ENCODE peak calls at places on chromosome 2, in seven cellular contexts. One of them, this sample, is unnamed.

GRCh38 chr2:28668880-28669279 is 82.8 kb upstream of the PPP1CB start:
- DNase-seq in stimulated activated CD4-positive, alpha-beta T cell treated with anti-CD3 and anti-CD28 coated beads, TNF-alpha, amount 100 ng/mL, for 24 hours: no peak
- DNase-seq in NCI-H226: no peak
- DNase-seq in activated CD8-positive, alpha-beta T cell treated with anti-CD3 and anti-CD28 coated beads for 36 hours: no peak
- DNase-seq in GM18507: no peak
- DNase-seq in T-helper 1 cell: no peak
- DNase-seq in HEK293T: no peak
- DNase-seq in this sample: no peak

GRCh38 chr2:145751634-145752033 is 1231.7 kb upstream of the ZEB2 start:
- DNase-seq in GM18507: no peak
- DNase-seq in HEK293T: no peak
- DNase-seq in T-helper 1 cell: peak
- DNase-seq in NCI-H226: no peak
- DNase-seq in stimulated activated CD4-positive, alpha-beta T cell treated with anti-CD3 and anti-CD28 coated beads, TNF-alpha, amount 100 ng/mL, for 24 hours: no peak
- DNase-seq in activated CD8-positive, alpha-beta T cell treated with anti-CD3 and anti-CD28 coated beads for 36 hours: no peak
- DNase-seq in this sample: no peak

GRCh38 chr2:226673314-226673723 is 126.3 kb downstream of the IRS1 start:
- DNase-seq in HEK293T: no peak
- DNase-seq in NCI-H226: peak
- DNase-seq in GM18507: no peak
- DNase-seq in activated CD8-positive, alpha-beta T cell treated with anti-CD3 and anti-CD28 coated beads for 36 hours: no peak
- DNase-seq in T-helper 1 cell: no peak
- DNase-seq in stimulated activated CD4-positive, alpha-beta T cell treated with anti-CD3 and anti-CD28 coated beads, TNF-alpha, amount 100 ng/mL, for 24 hours: no peak
- DNase-seq in this sample: peak

GRCh38 chr2:215607790-215608189 is 171.9 kb upstream of the FN1 start:
- DNase-seq in HEK293T: no peak
- DNase-seq in T-helper 1 cell: no peak
- DNase-seq in stimulated activated CD4-positive, alpha-beta T cell treated with anti-CD3 and anti-CD28 coated beads, TNF-alpha, amount 100 ng/mL, for 24 hours: no peak
- DNase-seq in activated CD8-positive, alpha-beta T cell treated with anti-CD3 and anti-CD28 coated beads for 36 hours: no peak
- DNase-seq in GM18507: no peak
- DNase-seq in NCI-H226: no peak
- DNase-seq in this sample: no peak

GRCh38 chr2:219598308-219599078 is 836 bp downstream of the STK11IP start:
- DNase-seq in stimulated activated CD4-positive, alpha-beta T cell treated with anti-CD3 and anti-CD28 coated beads, TNF-alpha, amount 100 ng/mL, for 24 hours: no peak
- DNase-seq in HEK293T: no peak
- DNase-seq in GM18507: no peak
- DNase-seq in activated CD8-positive, alpha-beta T cell treated with anti-CD3 and anti-CD28 coated beads for 36 hours: no peak
- DNase-seq in NCI-H226: no peak
- DNase-seq in T-helper 1 cell: no peak
- DNase-seq in this sample: no peak

GRCh38 chr2:237075749-237076599 is 9.7 kb upstream of the COPS8 start:
- DNase-seq in stimulated activated CD4-positive, alpha-beta T cell treated with anti-CD3 and anti-CD28 coated beads, TNF-alpha, amount 100 ng/mL, for 24 hours: no peak
- DNase-seq in T-helper 1 cell: no peak
- DNase-seq in GM18507: no peak
- DNase-seq in activated CD8-positive, alpha-beta T cell treated with anti-CD3 and anti-CD28 coated beads for 36 hours: no peak
- DNase-seq in HEK293T: no peak
- DNase-seq in NCI-H226: no peak
- DNase-seq in this sample: no peak

GRCh38 chr2:190320696-190321095 is 1.1 kb upstream of the HIBCH start:
- DNase-seq in activated CD8-positive, alpha-beta T cell treated with anti-CD3 and anti-CD28 coated beads for 36 hours: peak
- DNase-seq in NCI-H226: no peak
- DNase-seq in stimulated activated CD4-positive, alpha-beta T cell treated with anti-CD3 and anti-CD28 coated beads, TNF-alpha, amount 100 ng/mL, for 24 hours: peak
- DNase-seq in T-helper 1 cell: peak
- DNase-seq in GM18507: no peak
- DNase-seq in HEK293T: no peak
- DNase-seq in this sample: no peak

GRCh38 chr2:216055661-216056060 is 25.9 kb downstream of the PECR start:
- DNase-seq in GM18507: no peak
- DNase-seq in HEK293T: no peak
- DNase-seq in activated CD8-positive, alpha-beta T cell treated with anti-CD3 and anti-CD28 coated beads for 36 hours: no peak
- DNase-seq in NCI-H226: no peak
- DNase-seq in T-helper 1 cell: no peak
- DNase-seq in stimulated activated CD4-positive, alpha-beta T cell treated with anti-CD3 and anti-CD28 coated beads, TNF-alpha, amount 100 ng/mL, for 24 hours: no peak
- DNase-seq in this sample: no peak

GRCh38 chr2:156826342-156826933 is 390.3 kb downstream of the GPD2 start:
- DNase-seq in activated CD8-positive, alpha-beta T cell treated with anti-CD3 and anti-CD28 coated beads for 36 hours: no peak
- DNase-seq in stimulated activated CD4-positive, alpha-beta T cell treated with anti-CD3 and anti-CD28 coated beads, TNF-alpha, amount 100 ng/mL, for 24 hours: no peak
- DNase-seq in T-helper 1 cell: no peak
- DNase-seq in HEK293T: no peak
- DNase-seq in GM18507: no peak
- DNase-seq in NCI-H226: peak
- DNase-seq in this sample: no peak

GRCh38 chr2:199015072-199015471 is 442.7 kb downstream of the SATB2 start:
- DNase-seq in NCI-H226: no peak
- DNase-seq in stimulated activated CD4-positive, alpha-beta T cell treated with anti-CD3 and anti-CD28 coated beads, TNF-alpha, amount 100 ng/mL, for 24 hours: no peak
- DNase-seq in activated CD8-positive, alpha-beta T cell treated with anti-CD3 and anti-CD28 coated beads for 36 hours: no peak
- DNase-seq in HEK293T: no peak
- DNase-seq in T-helper 1 cell: no peak
- DNase-seq in GM18507: no peak
- DNase-seq in this sample: no peak

GRCh38 chr2:47118581-47118980 is 36.5 kb downstream of the STPG4 start:
- DNase-seq in T-helper 1 cell: no peak
- DNase-seq in HEK293T: no peak
- DNase-seq in GM18507: no peak
- DNase-seq in NCI-H226: no peak
- DNase-seq in stimulated activated CD4-positive, alpha-beta T cell treated with anti-CD3 and anti-CD28 coated beads, TNF-alpha, amount 100 ng/mL, for 24 hours: no peak
- DNase-seq in activated CD8-positive, alpha-beta T cell treated with anti-CD3 and anti-CD28 coated beads for 36 hours: no peak
- DNase-seq in this sample: no peak

This sample was measured in DND-41.